ENCODE peak calls at places on chromosomes 4 and X, in nine cellular contexts. One of them, this sample, is unnamed.

GRCh38 chr4:105061136-105061696 is 85.5 kb upstream of the TET2 start:
- DNase-seq in activated gamma-delta T cell treated with Interleukin-2 at 50 U/mL for 16 hours: peak
- DNase-seq in amniotic epithelial cell: no peak
- DNase-seq in GM20000: peak
- DNase-seq in iPS-NIHi11: peak
- DNase-seq in CD8-positive, alpha-beta T cell: peak
- DNase-seq in choroid plexus epithelial cell: peak
- DNase-seq in progenitor cell of endocrine pancreas: no peak
- DNase-seq in heart right ventricle: peak
- DNase-seq in this sample: no peak

GRCh38 chr4:183918696-183919095 is 13.6 kb downstream of the STOX2 start:
- DNase-seq in choroid plexus epithelial cell: no peak
- DNase-seq in heart right ventricle: no peak
- DNase-seq in CD8-positive, alpha-beta T cell: no peak
- DNase-seq in progenitor cell of endocrine pancreas: no peak
- DNase-seq in GM20000: no peak
- DNase-seq in activated gamma-delta T cell treated with Interleukin-2 at 50 U/mL for 16 hours: no peak
- DNase-seq in iPS-NIHi11: no peak
- DNase-seq in amniotic epithelial cell: no peak
- DNase-seq in this sample: no peak

GRCh38 chrX:74133156-74133796 is 170.7 kb upstream of the ZCCHC13 start:
- DNase-seq in amniotic epithelial cell: peak
- DNase-seq in activated gamma-delta T cell treated with Interleukin-2 at 50 U/mL for 16 hours: peak
- DNase-seq in choroid plexus epithelial cell: peak
- DNase-seq in heart right ventricle: peak
- DNase-seq in iPS-NIHi11: peak
- DNase-seq in progenitor cell of endocrine pancreas: no peak
- DNase-seq in CD8-positive, alpha-beta T cell: peak
- DNase-seq in GM20000: peak
- DNase-seq in this sample: no peak

GRCh38 chrX:39729834-39730670 is 367.7 kb downstream of the BCOR start:
- DNase-seq in heart right ventricle: no peak
- DNase-seq in iPS-NIHi11: peak
- DNase-seq in choroid plexus epithelial cell: no peak
- DNase-seq in progenitor cell of endocrine pancreas: no peak
- DNase-seq in CD8-positive, alpha-beta T cell: no peak
- DNase-seq in amniotic epithelial cell: no peak
- DNase-seq in activated gamma-delta T cell treated with Interleukin-2 at 50 U/mL for 16 hours: no peak
- DNase-seq in GM20000: no peak
- DNase-seq in this sample: no peak

GRCh38 chr4:40194602-40195161 is 2.1 kb upstream of the RHOH start:
- DNase-seq in iPS-NIHi11: no peak
- DNase-seq in choroid plexus epithelial cell: peak
- DNase-seq in activated gamma-delta T cell treated with Interleukin-2 at 50 U/mL for 16 hours: peak
- DNase-seq in amniotic epithelial cell: peak
- DNase-seq in progenitor cell of endocrine pancreas: no peak
- DNase-seq in CD8-positive, alpha-beta T cell: peak
- DNase-seq in heart right ventricle: no peak
- DNase-seq in GM20000: no peak
- DNase-seq in this sample: no peak

GRCh38 chrX:33840176-33840575 is 291.9 kb downstream of the FAM47A start:
- DNase-seq in GM20000: no peak
- DNase-seq in activated gamma-delta T cell treated with Interleukin-2 at 50 U/mL for 16 hours: no peak
- DNase-seq in CD8-positive, alpha-beta T cell: no peak
- DNase-seq in progenitor cell of endocrine pancreas: no peak
- DNase-seq in heart right ventricle: no peak
- DNase-seq in choroid plexus epithelial cell: no peak
- DNase-seq in iPS-NIHi11: peak
- DNase-seq in amniotic epithelial cell: no peak
- DNase-seq in this sample: no peak

GRCh38 chr4:20645231-20645630 is 55.0 kb upstream of the PACRGL start:
- DNase-seq in CD8-positive, alpha-beta T cell: no peak
- DNase-seq in progenitor cell of endocrine pancreas: no peak
- DNase-seq in activated gamma-delta T cell treated with Interleukin-2 at 50 U/mL for 16 hours: no peak
- DNase-seq in amniotic epithelial cell: no peak
- DNase-seq in heart right ventricle: no peak
- DNase-seq in choroid plexus epithelial cell: no peak
- DNase-seq in iPS-NIHi11: no peak
- DNase-seq in GM20000: no peak
- DNase-seq in this sample: no peak

GRCh38 chr4:37793562-37793961 is 32.9 kb upstream of the PGM2 start:
- DNase-seq in heart right ventricle: peak
- DNase-seq in activated gamma-delta T cell treated with Interleukin-2 at 50 U/mL for 16 hours: peak
- DNase-seq in GM20000: no peak
- DNase-seq in choroid plexus epithelial cell: peak
- DNase-seq in CD8-positive, alpha-beta T cell: no peak
- DNase-seq in progenitor cell of endocrine pancreas: no peak
- DNase-seq in iPS-NIHi11: no peak
- DNase-seq in amniotic epithelial cell: peak
- DNase-seq in this sample: no peak

GRCh38 chr4:612749-613125 is 12.6 kb upstream of the PDE6B start:
- DNase-seq in heart right ventricle: no peak
- DNase-seq in GM20000: no peak
- DNase-seq in amniotic epithelial cell: no peak
- DNase-seq in activated gamma-delta T cell treated with Interleukin-2 at 50 U/mL for 16 hours: no peak
- DNase-seq in progenitor cell of endocrine pancreas: no peak
- DNase-seq in choroid plexus epithelial cell: no peak
- DNase-seq in CD8-positive, alpha-beta T cell: no peak
- DNase-seq in iPS-NIHi11: no peak
- DNase-seq in this sample: no peak

GRCh38 chr4:83905952-83906351 is 370.0 kb downstream of the GPAT3 start:
- DNase-seq in heart right ventricle: no peak
- DNase-seq in amniotic epithelial cell: no peak
- DNase-seq in activated gamma-delta T cell treated with Interleukin-2 at 50 U/mL for 16 hours: no peak
- DNase-seq in CD8-positive, alpha-beta T cell: no peak
- DNase-seq in choroid plexus epithelial cell: no peak
- DNase-seq in progenitor cell of endocrine pancreas: peak
- DNase-seq in GM20000: no peak
- DNase-seq in iPS-NIHi11: no peak
- DNase-seq in this sample: no peak

GRCh38 chrX:22634081-22634480 is 361.4 kb downstream of the CBLL2 start:
- DNase-seq in activated gamma-delta T cell treated with Interleukin-2 at 50 U/mL for 16 hours: no peak
- DNase-seq in amniotic epithelial cell: peak
- DNase-seq in choroid plexus epithelial cell: peak
- DNase-seq in heart right ventricle: no peak
- DNase-seq in progenitor cell of endocrine pancreas: no peak
- DNase-seq in iPS-NIHi11: no peak
- DNase-seq in CD8-positive, alpha-beta T cell: no peak
- DNase-seq in GM20000: no peak
- DNase-seq in this sample: no peak